ENCODE peak calls at places on chromosomes 1 and 21, in four cellular contexts. One of them, this sample, is unnamed.

GRCh38 chr1:27878038-27878437 is 5.7 kb downstream of the THEMIS2 start:
- DNase-seq in GM23338: no peak
- DNase-seq in OCI-LY7: no peak
- DNase-seq in upper lobe of right lung: no peak
- DNase-seq in this sample: no peak

GRCh38 chr1:98723574-98723973 is 62.1 kb downstream of the SNX7 start:
- DNase-seq in OCI-LY7: no peak
- DNase-seq in upper lobe of right lung: no peak
- DNase-seq in GM23338: no peak
- DNase-seq in this sample: no peak

GRCh38 chr1:48341221-48341620 is 118.7 kb downstream of the SLC5A9 start:
- DNase-seq in OCI-LY7: no peak
- DNase-seq in upper lobe of right lung: no peak
- DNase-seq in GM23338: no peak
- DNase-seq in this sample: no peak

GRCh38 chr21:35002879-35003722 is 46.0 kb downstream of the RUNX1 start:
- DNase-seq in upper lobe of right lung: no peak
- DNase-seq in OCI-LY7: no peak
- DNase-seq in GM23338: no peak
- DNase-seq in this sample: no peak

GRCh38 chr1:240426056-240426455 is 185.9 kb downstream of the GREM2 start:
- DNase-seq in GM23338: no peak
- DNase-seq in OCI-LY7: no peak
- DNase-seq in upper lobe of right lung: no peak
- DNase-seq in this sample: no peak

GRCh38 chr1:10639301-10640078 is 157.0 kb downstream of the CASZ1 start:
- DNase-seq in upper lobe of right lung: no peak
- DNase-seq in OCI-LY7: no peak
- DNase-seq in GM23338: peak
- DNase-seq in this sample: peak

GRCh38 chr21:35438643-35439404 is 389.7 kb upstream of the RUNX1 start:
- DNase-seq in OCI-LY7: no peak
- DNase-seq in GM23338: no peak
- DNase-seq in upper lobe of right lung: no peak
- DNase-seq in this sample: no peak

GRCh38 chr1:10661453-10661852 is 135.0 kb downstream of the CASZ1 start:
- DNase-seq in upper lobe of right lung: no peak
- DNase-seq in GM23338: no peak
- DNase-seq in OCI-LY7: no peak
- DNase-seq in this sample: no peak

GRCh38 chr1:27567183-27567526 is 36.8 kb downstream of the AHDC1 start:
- DNase-seq in upper lobe of right lung: no peak
- DNase-seq in GM23338: no peak
- DNase-seq in OCI-LY7: no peak
- DNase-seq in this sample: peak

GRCh38 chr1:12454406-12455391 is 163.3 kb downstream of the DHRS3 start:
- DNase-seq in OCI-LY7: no peak
- DNase-seq in upper lobe of right lung: no peak
- DNase-seq in GM23338: no peak
- DNase-seq in this sample: no peak

GRCh38 chr1:174954686-174955669 is 44.8 kb upstream of the CACYBP start:
- DNase-seq in OCI-LY7: peak
- DNase-seq in upper lobe of right lung: no peak
- DNase-seq in GM23338: no peak
- DNase-seq in this sample: no peak

GRCh38 chr1:104780470-104781078 is 1030.9 kb downstream of the AMY1C start:
- DNase-seq in GM23338: peak
- DNase-seq in upper lobe of right lung: no peak
- DNase-seq in OCI-LY7: peak
- DNase-seq in this sample: peak

GRCh38 chr1:223718850-223719249 is 6.5 kb downstream of the CAPN2 start:
- DNase-seq in GM23338: peak
- DNase-seq in OCI-LY7: no peak
- DNase-seq in upper lobe of right lung: no peak
- DNase-seq in this sample: no peak

GRCh38 chr1:21508580-21509350 is 458 bp upstream of the ALPL start:
- DNase-seq in upper lobe of right lung: peak
- DNase-seq in GM23338: peak
- DNase-seq in OCI-LY7: peak
- DNase-seq in this sample: peak

GRCh38 chr1:117783586-117784396 is 145.6 kb downstream of the GDAP2 start:
- DNase-seq in OCI-LY7: no peak
- DNase-seq in GM23338: no peak
- DNase-seq in upper lobe of right lung: no peak
- DNase-seq in this sample: no peak

GRCh38 chr1:182185822-182186756 is 124.6 kb upstream of the ZNF648 start:
- DNase-seq in OCI-LY7: no peak
- DNase-seq in upper lobe of right lung: no peak
- DNase-seq in GM23338: peak
- DNase-seq in this sample: no peak

GRCh38 chr1:211285196-211285595 is 26.0 kb downstream of the RCOR3 start:
- DNase-seq in OCI-LY7: no peak
- DNase-seq in upper lobe of right lung: no peak
- DNase-seq in GM23338: no peak
- DNase-seq in this sample: no peak

GRCh38 chr21:34517491-34518245 is 5.7 kb upstream of the KCNE1 start:
- DNase-seq in GM23338: peak
- DNase-seq in OCI-LY7: peak
- DNase-seq in upper lobe of right lung: no peak
- DNase-seq in this sample: no peak

GRCh38 chr1:14240265-14240664 is 358.2 kb upstream of the KAZN start:
- DNase-seq in upper lobe of right lung: no peak
- DNase-seq in OCI-LY7: peak
- DNase-seq in GM23338: no peak
- DNase-seq in this sample: no peak

GRCh38 chr1:176205322-176205914 is 1.7 kb downstream of the COP1 start:
- DNase-seq in OCI-LY7: peak
- DNase-seq in GM23338: no peak
- DNase-seq in upper lobe of right lung: no peak
- DNase-seq in this sample: no peak

GRCh38 chr1:118636004-118636403 is 352.1 kb downstream of the TBX15 start:
- DNase-seq in OCI-LY7: no peak
- DNase-seq in GM23338: no peak
- DNase-seq in upper lobe of right lung: no peak
- DNase-seq in this sample: no peak

GRCh38 chr21:38306833-38307232 is 50.0 kb downstream of the KCNJ15 start:
- DNase-seq in upper lobe of right lung: no peak
- DNase-seq in GM23338: no peak
- DNase-seq in OCI-LY7: no peak
- DNase-seq in this sample: no peak

GRCh38 chr1:112704908-112705627 is 1.9 kb downstream of the RHOC start:
- DNase-seq in upper lobe of right lung: peak
- DNase-seq in OCI-LY7: peak
- DNase-seq in GM23338: peak
- DNase-seq in this sample: peak

GRCh38 chr1:82704966-82705365 is 904.2 kb downstream of the ADGRL2 start:
- DNase-seq in upper lobe of right lung: no peak
- DNase-seq in GM23338: no peak
- DNase-seq in OCI-LY7: no peak
- DNase-seq in this sample: no peak

GRCh38 chr1:32181563-32181962 is 2.1 kb downstream of the TXLNA start:
- DNase-seq in OCI-LY7: no peak
- DNase-seq in GM23338: no peak
- DNase-seq in upper lobe of right lung: no peak
- DNase-seq in this sample: no peak

GRCh38 chr1:36922071-36922470 is 112.2 kb downstream of the GRIK3 start:
- DNase-seq in upper lobe of right lung: no peak
- DNase-seq in GM23338: no peak
- DNase-seq in OCI-LY7: no peak
- DNase-seq in this sample: no peak

GRCh38 chr1:157163273-157164127 is 25.3 kb upstream of the ETV3 start:
- DNase-seq in GM23338: peak
- DNase-seq in OCI-LY7: peak
- DNase-seq in upper lobe of right lung: peak
- DNase-seq in this sample: peak

GRCh38 chr1:34885405-34886247 is 26.1 kb upstream of the SMIM12 start:
- DNase-seq in upper lobe of right lung: peak
- DNase-seq in GM23338: peak
- DNase-seq in OCI-LY7: no peak
- DNase-seq in this sample: peak
- TF ChIP-seq CTCF in upper lobe of right lung: no peak
- TF ChIP-seq CTCF in GM23338: no peak
- TF ChIP-seq CTCF in OCI-LY7: no peak
- TF ChIP-seq CTCF in this sample: no peak

GRCh38 chr1:205319081-205320018 is 2.2 kb downstream of the NUAK2 start:
- DNase-seq in OCI-LY7: peak
- DNase-seq in GM23338: no peak
- DNase-seq in upper lobe of right lung: peak
- DNase-seq in this sample: no peak

GRCh38 chr1:205318231-205318991 is 3.1 kb downstream of the NUAK2 start:
- DNase-seq in upper lobe of right lung: no peak
- DNase-seq in GM23338: peak
- DNase-seq in OCI-LY7: no peak
- DNase-seq in this sample: no peak

GRCh38 chr1:205316179-205316578 is 5.4 kb downstream of the NUAK2 start:
- DNase-seq in OCI-LY7: no peak
- DNase-seq in GM23338: no peak
- DNase-seq in upper lobe of right lung: no peak
- DNase-seq in this sample: no peak

GRCh38 chr1:205314986-205315618 is 6.4 kb downstream of the NUAK2 start:
- DNase-seq in OCI-LY7: peak
- DNase-seq in upper lobe of right lung: no peak
- DNase-seq in GM23338: no peak
- DNase-seq in this sample: no peak

GRCh38 chr1:205317311-205317917 is 4.1 kb downstream of the NUAK2 start:
- DNase-seq in upper lobe of right lung: peak
- DNase-seq in OCI-LY7: no peak
- DNase-seq in GM23338: no peak
- DNase-seq in this sample: no peak
- TF ChIP-seq CTCF in upper lobe of right lung: no peak
- TF ChIP-seq CTCF in OCI-LY7: peak
- TF ChIP-seq CTCF in GM23338: peak
- TF ChIP-seq CTCF in this sample: no peak

GRCh38 chr21:36932417-36932816 is 34.1 kb downstream of the HLCS start:
- DNase-seq in GM23338: no peak
- DNase-seq in upper lobe of right lung: no peak
- DNase-seq in OCI-LY7: no peak
- DNase-seq in this sample: no peak

GRCh38 chr21:36928960-36929359 is 37.5 kb downstream of the HLCS start:
- DNase-seq in GM23338: no peak
- DNase-seq in OCI-LY7: no peak
- DNase-seq in upper lobe of right lung: no peak
- DNase-seq in this sample: no peak

GRCh38 chr21:36926989-36927695 is 39.3 kb downstream of the HLCS start:
- DNase-seq in upper lobe of right lung: no peak
- DNase-seq in GM23338: no peak
- DNase-seq in OCI-LY7: no peak
- DNase-seq in this sample: no peak

GRCh38 chr21:36927718-36928117 is 38.8 kb downstream of the HLCS start:
- DNase-seq in OCI-LY7: peak
- DNase-seq in upper lobe of right lung: peak
- DNase-seq in GM23338: peak
- DNase-seq in this sample: peak

DNA sequence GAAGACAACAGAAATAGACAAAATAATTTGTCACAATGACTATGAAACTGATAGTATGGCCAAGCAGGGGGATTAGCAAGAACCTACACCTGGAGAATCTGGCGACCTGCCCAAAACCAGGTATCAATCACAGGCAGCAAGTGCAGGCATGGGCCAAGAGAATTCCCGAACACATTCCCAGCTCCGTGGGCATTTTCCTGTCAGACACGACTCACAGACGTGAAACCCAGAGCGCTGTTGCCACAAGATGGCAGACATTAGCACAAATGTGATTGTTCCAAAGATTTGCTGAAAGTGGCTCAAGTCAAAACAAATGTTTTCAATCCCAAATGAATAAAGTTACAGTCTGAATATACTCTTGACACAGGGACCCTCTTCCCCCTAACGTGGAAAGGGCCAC is 36.8 kb downstream of the HLCS start:
- DNase-seq in upper lobe of right lung: no peak
- DNase-seq in GM23338: peak
- DNase-seq in OCI-LY7: no peak
- DNase-seq in this sample: no peak
- TF ChIP-seq CTCF in upper lobe of right lung: no peak
- TF ChIP-seq CTCF in GM23338: peak
- TF ChIP-seq CTCF in OCI-LY7: peak
- TF ChIP-seq CTCF in this sample: peak

GRCh38 chr1:153352523-153352922 is 3.9 kb upstream of the PGLYRP4 start:
- DNase-seq in upper lobe of right lung: peak
- DNase-seq in GM23338: peak
- DNase-seq in OCI-LY7: peak
- DNase-seq in this sample: peak

GRCh38 chr1:153354515-153355193 is 3.0 kb upstream of the S100A9 start:
- DNase-seq in upper lobe of right lung: no peak
- DNase-seq in GM23338: peak
- DNase-seq in OCI-LY7: no peak
- DNase-seq in this sample: no peak

GRCh38 chr1:153356392-153357075 is 1.1 kb upstream of the S100A9 start:
- DNase-seq in upper lobe of right lung: no peak
- DNase-seq in GM23338: no peak
- DNase-seq in OCI-LY7: no peak
- DNase-seq in this sample: no peak

GRCh38 chr1:153355445-153356071 is 2.1 kb upstream of the S100A9 start:
- DNase-seq in GM23338: peak
- DNase-seq in OCI-LY7: peak
- DNase-seq in upper lobe of right lung: peak
- DNase-seq in this sample: peak

GRCh38 chr1:153353226-153353947 is 4.3 kb upstream of the S100A9 start:
- DNase-seq in GM23338: peak
- DNase-seq in OCI-LY7: peak
- DNase-seq in upper lobe of right lung: no peak
- DNase-seq in this sample: peak
- TF ChIP-seq CTCF in GM23338: peak
- TF ChIP-seq CTCF in OCI-LY7: peak
- TF ChIP-seq CTCF in upper lobe of right lung: peak
- TF ChIP-seq CTCF in this sample: peak

GRCh38 chr1:178055093-178055492 is 38.8 kb upstream of the RASAL2 start:
- DNase-seq in GM23338: peak
- DNase-seq in OCI-LY7: peak
- DNase-seq in upper lobe of right lung: peak
- DNase-seq in this sample: peak
- TF ChIP-seq CTCF in GM23338: peak
- TF ChIP-seq CTCF in OCI-LY7: peak
- TF ChIP-seq CTCF in upper lobe of right lung: peak
- TF ChIP-seq CTCF in this sample: no peak

DNA sequence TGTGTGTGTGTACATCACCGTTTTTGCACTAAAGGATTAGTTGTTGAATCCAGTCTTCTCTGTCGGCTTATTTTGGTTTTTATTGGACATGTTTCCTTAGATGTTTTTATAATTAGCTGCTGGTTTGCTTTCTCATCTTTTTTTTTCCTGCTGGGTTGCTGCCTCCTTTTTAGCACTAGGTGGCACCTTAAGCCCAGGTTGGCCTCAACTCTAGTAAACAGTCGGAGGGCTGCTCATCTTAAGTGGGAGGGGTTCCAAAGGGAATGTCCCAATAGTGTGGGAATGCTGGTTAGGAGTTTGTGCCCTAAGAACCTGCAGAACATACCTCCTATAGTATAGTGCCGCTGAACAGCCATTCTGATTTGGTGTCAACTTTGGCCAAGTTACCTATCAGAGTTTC is 570.1 kb upstream of the CXADR start:
- DNase-seq in upper lobe of right lung: no peak
- DNase-seq in OCI-LY7: no peak
- DNase-seq in GM23338: peak
- DNase-seq in this sample: no peak
- TF ChIP-seq CTCF in upper lobe of right lung: no peak
- TF ChIP-seq CTCF in OCI-LY7: peak
- TF ChIP-seq CTCF in GM23338: peak
- TF ChIP-seq CTCF in this sample: peak